ENCODE peak calls at places on chromosome 22, in six cellular contexts. X is prostate gland, A is GM12878, D is K562, J is HCT116, B is stomach. U is an unnamed sample.

GRCh38 chr22:44340271-44341239 is 27.8 kb upstream of the SHISAL1 start:
- DNase-seq in X (no peak), A (no peak), D (no peak), J (no peak), B (no peak), U (no peak)

GRCh38 chr22:49951001-49951677 is 9.4 kb upstream of the PIM3 start:
- DNase-seq in X (peak), A (no peak), D (no peak), J (no peak), B (peak), U (no peak)

GRCh38 chr22:28454431-28455064 is 225.1 kb downstream of the TTC28 start:
- DNase-seq in X (no peak), A (no peak), D (no peak), J (no peak), B (no peak), U (no peak)

GRCh38 chr22:19930537-19931486 is 10.8 kb upstream of the COMT start:
- DNase-seq in X (no peak), A (no peak), D (no peak), J (no peak), B (no peak), U (no peak)

GRCh38 chr22:37046589-37046988 is 5.0 kb upstream of the KCTD17 start:
- DNase-seq in X (no peak), A (no peak), D (no peak), J (no peak), B (no peak), U (peak)

GRCh38 chr22:29263791-29264216 is 4.0 kb downstream of the RHBDD3 start:
- DNase-seq in X (no peak), A (no peak), D (no peak), J (no peak), B (peak), U (peak)

GRCh38 chr22:44207981-44208317 is 27.2 kb downstream of the PARVG start:
- DNase-seq in X (no peak), A (no peak), D (no peak), J (no peak), B (no peak), U (no peak)

GRCh38 chr22:44719586-44720368 is 17.8 kb downstream of the PRR5 start:
- DNase-seq in X (no peak), A (no peak), D (no peak), J (no peak), B (peak), U (no peak)

GRCh38 chr22:47372596-47373385 is 610.3 kb downstream of the TBC1D22A start:
- DNase-seq in X (no peak), A (no peak), D (no peak), J (no peak), B (peak), U (peak)

GRCh38 chr22:37012262-37012904 is 6.9 kb downstream of the TST start:
- DNase-seq in X (no peak), A (no peak), D (no peak), J (no peak), B (peak), U (no peak)

GRCh38 chr22:19592464-19592863 is 68.3 kb upstream of the CLDN5 start:
- DNase-seq in X (no peak), A (no peak), D (no peak), J (no peak), B (no peak), U (no peak)

GRCh38 chr22:44151661-44152060 is 29.1 kb upstream of the PARVG start:
- DNase-seq in X (no peak), A (no peak), D (no peak), J (no peak), B (no peak), U (no peak)

GRCh38 chr22:41280854-41281253 is 5.1 kb downstream of the RANGAP1 start:
- DNase-seq in X (no peak), A (no peak), D (no peak), J (no peak), B (no peak), U (no peak)

GRCh38 chr22:24451162-24451561 is 23.8 kb downstream of the ADORA2A start:
- DNase-seq in X (no peak), A (no peak), D (no peak), J (no peak), B (no peak), U (no peak)
- TF ChIP-seq POLR2AphosphoS5 in X (no peak), A (no peak), D (no peak), J (no peak), B (no peak), U (no peak)

DNA sequence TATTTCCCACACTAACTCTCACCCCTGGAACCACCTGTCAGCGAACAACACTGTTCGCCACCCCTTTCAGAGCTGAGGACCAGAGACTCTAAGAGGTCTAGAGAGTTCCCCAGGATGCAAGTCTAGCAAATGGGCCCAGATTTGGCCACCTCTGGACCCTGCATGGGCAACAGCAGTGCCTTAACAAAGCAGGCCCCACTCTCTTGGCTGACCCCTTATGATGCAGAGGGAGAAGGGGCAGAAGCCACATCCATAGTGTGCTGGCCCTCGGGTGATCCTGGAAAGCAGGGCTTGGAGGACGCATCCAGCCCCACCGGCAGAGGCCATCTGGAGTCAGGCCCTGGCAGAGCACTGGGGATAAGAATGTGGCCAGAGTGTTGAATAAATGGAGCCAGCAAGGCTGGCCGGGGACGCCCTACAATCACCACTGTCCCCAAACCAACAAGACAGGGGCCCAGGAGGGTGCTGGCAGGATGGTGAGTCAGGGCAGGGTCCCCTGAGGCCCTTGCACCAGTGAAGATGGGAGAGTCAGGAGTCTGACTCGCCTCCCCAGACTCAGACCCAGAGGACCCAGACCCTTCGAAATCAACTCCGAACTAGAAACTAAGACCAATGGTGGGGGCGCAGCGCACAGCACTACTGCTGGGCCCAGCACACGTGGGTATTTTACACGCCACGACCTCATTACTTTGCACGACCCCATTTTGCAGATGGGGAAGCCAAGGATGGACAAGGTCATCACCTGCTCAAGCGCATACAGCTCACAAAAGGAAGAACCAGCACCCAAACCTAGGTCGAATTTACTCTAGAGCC is 6.5 kb downstream of the CSNK1E start:
- DNase-seq in X (no peak), A (no peak), D (no peak), J (no peak), B (no peak), U (peak)
- TF ChIP-seq POLR2A in X (no peak), A (no peak), D (no peak), J (no peak), B (no peak), U (no peak)

DNA sequence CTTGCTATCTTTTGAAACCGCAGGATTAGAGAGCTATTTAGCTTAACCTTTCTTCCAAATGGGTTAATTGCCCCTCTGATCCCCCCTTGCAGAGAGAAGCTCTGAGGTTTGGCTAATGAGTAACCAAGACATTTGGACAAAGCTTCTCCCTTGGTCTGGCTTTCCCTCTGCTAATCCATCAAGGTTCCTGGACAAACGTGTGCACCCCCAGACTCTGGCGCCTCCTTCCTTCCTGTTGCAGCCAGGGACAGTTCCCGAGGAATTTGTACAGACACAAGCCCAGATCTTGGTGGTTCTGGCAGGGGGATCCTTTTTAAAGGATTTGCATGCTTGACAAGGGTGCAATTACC is 1.6 kb downstream of the KIAA1671 start:
- DNase-seq in X (no peak), A (no peak), D (no peak), J (no peak), B (no peak), U (no peak)
- TF ChIP-seq CTCF in X (no peak), A (no peak), D (no peak), J (no peak), B (no peak), U (no peak)

GRCh38 chr22:46103664-46104063 is 46.7 kb upstream of the PPARA start:
- DNase-seq in X (no peak), A (no peak), D (no peak), J (no peak), B (no peak), U (no peak)

GRCh38 chr22:46105494-46106278 is 44.6 kb upstream of the PPARA start:
- DNase-seq in X (peak), A (no peak), D (no peak), J (no peak), B (peak), U (no peak)

GRCh38 chr22:46103181-46103580 is 47.1 kb upstream of the PPARA start:
- DNase-seq in X (no peak), A (no peak), D (no peak), J (no peak), B (no peak), U (no peak)

GRCh38 chr22:46104881-46105493 is 45.3 kb upstream of the PPARA start:
- DNase-seq in X (no peak), A (no peak), D (no peak), J (no peak), B (no peak), U (no peak)

GRCh38 chr22:46104170-46104880 is 46.0 kb upstream of the PPARA start:
- DNase-seq in X (no peak), A (no peak), D (no peak), J (no peak), B (peak), U (peak)
- TF ChIP-seq POLR2AphosphoS5 in X (peak), A (no peak), D (no peak), J (no peak), B (no peak), U (peak)